ENCODE peak calls at places on chromosomes 2 and 18, in seven cellular contexts. F is stimulated activated CD4-positive, alpha-beta T cell treated with anti-CD3 and anti-CD28 coated beads, Interleukin-2, amount 100 ng/mL, for 48 hours; L is epithelial cell of prostate; R is cardiac septum; I is NCI-H1092 treated with DMSO at 0.1 percent for 48 hours; P is activated CD4-positive, CD25-positive, alpha-beta regulatory T cell treated with anti-CD3 and anti-CD28 coated beads, Interleukin-2, amount 50 U/mL, for 72 hours; D is cardiac muscle cell. V is an unnamed sample.

GRCh38 chr2:172086349-172087190 is 1.3 kb downstream of the DLX1 start:
- DNase-seq in R (no peak), D (no peak), F (no peak), I (peak; percentile 31), P (peak; percentile 44), L (no peak), V (no peak)

GRCh38 chr2:107775791-107776190 is 50.9 kb upstream of the RGPD4 start:
- DNase-seq in R (no peak), F (no peak), I (peak; percentile 14), D (no peak), L (no peak), P (no peak), V (no peak)

GRCh38 chr2:95267458-95268207 is 6.6 kb upstream of the PROM2 start:
- DNase-seq in R (peak; percentile 51), I (no peak), D (peak; percentile 14), P (peak; percentile 9), L (no peak), F (no peak), V (no peak)

GRCh38 chr2:160584972-160585494 is 91.4 kb upstream of the RBMS1 start:
- DNase-seq in F (no peak), L (no peak), P (no peak), R (no peak), D (peak; percentile 57), I (no peak), V (no peak)

GRCh38 chr2:156343940-156344301 is 11.4 kb upstream of the NR4A2 start:
- DNase-seq in F (no peak), P (no peak), L (no peak), R (no peak), D (no peak), I (no peak), V (no peak)

GRCh38 chr2:55839182-55839819 is 84.3 kb downstream of the EFEMP1 start:
- DNase-seq in R (no peak), I (peak; percentile 90), D (peak; percentile 50), F (no peak), L (peak; percentile 87), P (no peak), V (no peak)

GRCh38 chr18:78542204-78542603 is 437.4 kb upstream of the SALL3 start:
- DNase-seq in I (no peak), P (no peak), D (peak; percentile 6), R (no peak), L (peak; percentile 36), F (no peak), V (no peak)

GRCh38 chr18:2716394-2717326 is 61.1 kb downstream of the SMCHD1 start:
- DNase-seq in D (no peak), L (no peak), P (no peak), R (peak; percentile 76), I (no peak), F (no peak), V (no peak)

GRCh38 chr2:25982968-25983280 is 627 bp upstream of the KIF3C start:
- DNase-seq in D (no peak), P (no peak), L (no peak), R (no peak), F (no peak), I (no peak), V (no peak)

GRCh38 chr2:1551905-1552304 is 138.6 kb downstream of the TPO start:
- DNase-seq in P (no peak), D (no peak), F (no peak), I (no peak), R (no peak), L (no peak), V (no peak)

GRCh38 chr2:100017633-100018032 is 124.8 kb downstream of the AFF3 start:
- DNase-seq in P (no peak), D (no peak), R (no peak), F (no peak), L (no peak), I (no peak), V (no peak)

GRCh38 chr2:56801770-56802169 is 618.0 kb downstream of the CCDC85A start:
- DNase-seq in R (no peak), F (no peak), I (no peak), D (no peak), L (no peak), P (no peak), V (no peak)

GRCh38 chr2:237473474-237474453 is 13.3 kb upstream of the MLPH start:
- DNase-seq in D (peak; percentile 64), L (no peak), R (peak; percentile 69), P (no peak), I (no peak), F (no peak), V (no peak)

GRCh38 chr18:26386002-26386401 is 159.8 kb downstream of the TAF4B start:
- DNase-seq in L (no peak), D (peak; percentile 92), F (no peak), P (no peak), I (peak; percentile 2), R (no peak), V (no peak)

GRCh38 chr18:2111456-2111855 is 459.8 kb downstream of the METTL4 start:
- DNase-seq in D (peak; percentile 34), R (no peak), I (no peak), P (no peak), F (no peak), L (no peak), V (no peak)

GRCh38 chr2:191746306-191746705 is 68.4 kb downstream of the NABP1 start:
- DNase-seq in I (no peak), P (no peak), D (no peak), F (no peak), L (no peak), R (no peak), V (no peak)

GRCh38 chr2:129233751-129234406 is 745.6 kb upstream of the RAB6C start:
- DNase-seq in P (no peak), F (no peak), R (no peak), D (peak; percentile 71), L (peak; percentile 10), I (peak; percentile 14), V (no peak)

GRCh38 chr2:188628989-188629889 is 337.6 kb downstream of the GULP1 start:
- DNase-seq in R (no peak), D (peak; percentile 45), P (no peak), I (no peak), F (no peak), L (peak; percentile 56), V (no peak)

GRCh38 chr2:38716185-38716584 is 35.0 kb downstream of the SRSF7 start:
- DNase-seq in R (no peak), I (no peak), P (no peak), D (peak; percentile 88), L (no peak), F (no peak), V (no peak)

GRCh38 chr2:63050916-63051794 is 525 bp downstream of the OTX1 start:
- DNase-seq in F (no peak), P (peak; percentile 31), L (no peak), D (no peak), I (no peak), R (no peak), V (no peak)

GRCh38 chr2:181399046-181399445 is 58.1 kb upstream of the ITGA4 start:
- DNase-seq in D (no peak), P (no peak), L (no peak), F (no peak), R (no peak), I (no peak), V (no peak)

GRCh38 chr2:11481789-11482472 is 16.0 kb upstream of the E2F6 start:
- DNase-seq in R (no peak), F (no peak), P (no peak), I (no peak), D (no peak), L (no peak), V (no peak)

GRCh38 chr2:167553635-167554034 is 665.4 kb downstream of the XIRP2 start:
- DNase-seq in P (no peak), L (no peak), D (no peak), F (no peak), R (no peak), I (no peak), V (no peak)

GRCh38 chr18:46343940-46344372 is 239.8 kb downstream of the HAUS1 start:
- DNase-seq in R (no peak), P (peak; percentile 49), I (no peak), F (no peak), D (no peak), L (no peak), V (peak; percentile 62)